ENCODE peak calls at places on chromosomes 1 and 21, in six cellular contexts. J, C, E, W, B and F are unnamed samples.

GRCh38 chr1:218433744-218434143 is 88.6 kb downstream of the TGFB2 start:
- DNase-seq in J (no peak), C (no peak), E (no peak), W (no peak), B (no peak), F (no peak)

GRCh38 chr1:233627376-233627775 is 13.5 kb downstream of the KCNK1 start:
- DNase-seq in J (no peak), C (no peak), E (no peak), W (no peak), B (no peak), F (no peak)

GRCh38 chr21:41622831-41623548 is 115.0 kb upstream of the TMPRSS2 start:
- DNase-seq in J (no peak), C (no peak), E (no peak), W (no peak), B (no peak), F (no peak)

GRCh38 chr21:44579056-44579832 is 1.2 kb downstream of the KRTAP10-5 start:
- DNase-seq in J (peak), C (no peak), E (no peak), W (no peak), B (peak), F (no peak)

GRCh38 chr1:155166373-155167165 is 6.5 kb downstream of the KRTCAP2 start:
- DNase-seq in J (peak), C (peak), E (peak), W (peak), B (peak), F (peak)

GRCh38 chr21:32940079-32941014 is 85.4 kb upstream of the OLIG2 start:
- DNase-seq in J (no peak), C (peak), E (peak), W (peak), B (peak), F (peak)

GRCh38 chr1:212167098-212167497 is 118.1 kb upstream of the PPP2R5A start:
- DNase-seq in J (no peak), C (no peak), E (peak), W (peak), B (no peak), F (no peak)

GRCh38 chr1:174969977-174970376 is 29.8 kb upstream of the CACYBP start:
- DNase-seq in J (no peak), C (no peak), E (no peak), W (no peak), B (no peak), F (no peak)

GRCh38 chr1:233143266-233143665 is 152.3 kb downstream of the PCNX2 start:
- DNase-seq in J (no peak), C (no peak), E (no peak), W (no peak), B (no peak), F (no peak)

GRCh38 chr21:31201548-31201947 is 142.5 kb downstream of the TIAM1 start:
- DNase-seq in J (no peak), C (peak), E (peak), W (peak), B (no peak), F (peak)

GRCh38 chr1:227892930-227893695 is 54.6 kb downstream of the WNT9A start:
- DNase-seq in J (peak), C (no peak), E (peak), W (no peak), B (peak), F (peak)

GRCh38 chr1:84299536-84300260 is 1.8 kb upstream of the SAMD13 start:
- DNase-seq in J (no peak), C (no peak), E (no peak), W (no peak), B (no peak), F (no peak)

GRCh38 chr1:205933672-205934618 is 9.3 kb downstream of the SLC26A9 start:
- DNase-seq in J (no peak), C (no peak), E (peak), W (peak), B (no peak), F (no peak)

GRCh38 chr1:110069302-110070281 is 880 bp downstream of the ALX3 start:
- DNase-seq in J (no peak), C (no peak), E (no peak), W (no peak), B (no peak), F (no peak)

GRCh38 chr1:83083589-83084224 is 915.2 kb downstream of the TTLL7 start:
- DNase-seq in J (no peak), C (no peak), E (no peak), W (no peak), B (no peak), F (no peak)

GRCh38 chr21:43359081-43359822 is 67.7 kb downstream of the SIK1 start:
- DNase-seq in J (no peak), C (no peak), E (no peak), W (no peak), B (no peak), F (no peak)

GRCh38 chr1:76843821-76844448 is 23.3 kb upstream of the ST6GALNAC5 start:
- DNase-seq in J (no peak), C (no peak), E (no peak), W (no peak), B (no peak), F (no peak)

GRCh38 chr1:174074757-174075156 is 52.6 kb upstream of the RC3H1 start:
- DNase-seq in J (no peak), C (no peak), E (no peak), W (peak), B (no peak), F (no peak)

GRCh38 chr1:221998781-221999180 is 256.9 kb upstream of the DUSP10 start:
- DNase-seq in J (no peak), C (no peak), E (no peak), W (no peak), B (no peak), F (no peak)

GRCh38 chr1:199859525-199859924 is 168.0 kb upstream of the NR5A2 start:
- DNase-seq in J (no peak), C (no peak), E (peak), W (peak), B (no peak), F (no peak)

GRCh38 chr21:42695324-42696025 is 42.1 kb downstream of the PDE9A start:
- DNase-seq in J (no peak), C (no peak), E (peak), W (no peak), B (no peak), F (no peak)

GRCh38 chr1:101438359-101438758 is 201.5 kb downstream of the S1PR1 start:
- DNase-seq in J (no peak), C (no peak), E (peak), W (no peak), B (no peak), F (peak)

GRCh38 chr1:150888727-150889126 is 1.8 kb downstream of the CTXND2 start:
- DNase-seq in J (no peak), C (no peak), E (no peak), W (no peak), B (no peak), F (no peak)

GRCh38 chr1:19488136-19488535 is 2.8 kb upstream of the CAPZB start:
- DNase-seq in J (no peak), C (no peak), E (no peak), W (peak), B (no peak), F (no peak)

GRCh38 chr1:92085727-92086126 is 5.6 kb downstream of the BTBD8 start:
- DNase-seq in J (no peak), C (no peak), E (no peak), W (peak), B (no peak), F (no peak)

GRCh38 chr21:38982096-38982495 is 176.4 kb downstream of the ETS2 start:
- DNase-seq in J (no peak), C (no peak), E (no peak), W (no peak), B (no peak), F (no peak)

GRCh38 chr1:9767964-9768668 is 55.6 kb downstream of the CLSTN1 start:
- DNase-seq in J (no peak), C (peak), E (no peak), W (peak), B (no peak), F (peak)

GRCh38 chr1:94236630-94237290 is 624 bp downstream of the ARHGAP29 start:
- DNase-seq in J (no peak), C (peak), E (no peak), W (no peak), B (no peak), F (peak)

GRCh38 chr1:195745170-195746009 is 862.9 kb downstream of the KCNT2 start:
- DNase-seq in J (no peak), C (no peak), E (no peak), W (no peak), B (no peak), F (no peak)

GRCh38 chr1:109050228-109050995 is 8.5 kb upstream of the WDR47 start:
- DNase-seq in J (no peak), C (no peak), E (no peak), W (no peak), B (peak), F (no peak)

GRCh38 chr1:28329395-28330153 is 734 bp downstream of the MED18 start:
- DNase-seq in J (no peak), C (peak), E (peak), W (peak), B (no peak), F (peak)

GRCh38 chr1:50369830-50370229 is 53.4 kb downstream of the DMRTA2 start:
- DNase-seq in J (no peak), C (no peak), E (no peak), W (peak), B (no peak), F (no peak)

GRCh38 chr1:20634065-20634593 is 871 bp downstream of the PINK1 start:
- DNase-seq in J (no peak), C (no peak), E (no peak), W (peak), B (no peak), F (no peak)

GRCh38 chr1:8663090-8663802 is 154.2 kb downstream of the RERE start:
- DNase-seq in J (no peak), C (no peak), E (no peak), W (no peak), B (no peak), F (no peak)

GRCh38 chr1:172855841-172856382 is 194.8 kb downstream of the TNFSF18 start:
- DNase-seq in J (no peak), C (no peak), E (no peak), W (no peak), B (no peak), F (no peak)

GRCh38 chr1:172849653-172850052 is 190.8 kb downstream of the FASLG start:
- DNase-seq in J (no peak), C (no peak), E (no peak), W (no peak), B (no peak), F (no peak)

GRCh38 chr1:172851077-172851476 is 192.2 kb downstream of the FASLG start:
- DNase-seq in J (no peak), C (no peak), E (no peak), W (no peak), B (no peak), F (no peak)

DNA sequence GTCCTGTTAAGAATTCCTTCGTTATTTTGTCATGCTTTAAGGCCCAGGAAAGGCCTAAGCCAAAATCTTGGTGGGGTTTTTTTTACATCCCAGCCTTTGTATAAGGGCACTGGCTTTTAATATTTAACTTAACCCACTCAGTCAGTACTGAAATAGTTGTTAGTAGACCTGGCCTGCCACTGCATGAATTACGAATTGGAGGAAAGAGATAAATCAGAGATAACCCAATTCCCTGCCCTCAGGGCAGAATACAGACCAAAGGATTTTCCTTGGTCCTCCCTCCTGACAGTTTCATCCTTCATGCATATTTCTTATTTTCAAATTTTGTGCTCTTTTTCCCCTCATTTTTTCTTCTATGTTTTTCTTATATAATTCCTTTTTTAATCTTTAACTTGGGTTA is 193.0 kb downstream of the FASLG start:
- DNase-seq in J (no peak), C (no peak), E (no peak), W (no peak), B (no peak), F (no peak)
- H3K4me3 ChIP-seq in J (no peak), C (no peak), E (no peak), W (no peak), B (no peak), F (no peak)

GRCh38 chr1:201828820-201829774 is at the start of gene IPO9:
- DNase-seq in J (no peak), C (peak), E (peak), W (peak), B (peak), F (peak)
- TF ChIP-seq POLR2A in J (peak), C (peak), E (no peak), W (peak), B (no peak), F (no peak)

DNA sequence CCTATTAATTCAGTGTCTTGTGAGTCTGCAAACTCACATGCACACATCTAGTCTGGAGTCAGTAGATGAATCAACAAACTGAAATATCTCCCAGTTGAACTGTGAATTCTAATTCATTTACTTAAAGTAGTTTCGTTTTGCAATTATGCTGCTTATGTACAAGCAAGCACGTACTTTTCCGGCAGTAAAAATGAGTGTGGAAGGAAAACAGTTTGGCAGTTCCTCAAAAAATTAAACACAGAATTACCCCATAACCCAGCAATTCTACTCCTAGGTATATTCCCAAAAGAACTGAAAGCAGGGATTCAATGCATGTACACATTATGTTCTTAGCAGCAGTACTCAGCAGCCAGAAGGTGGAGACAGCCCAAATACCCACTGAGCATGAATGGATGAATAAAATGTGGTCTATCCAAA is 49.3 kb downstream of the GNB1 start:
- DNase-seq in J (no peak), C (no peak), E (no peak), W (no peak), B (no peak), F (no peak)
- TF ChIP-seq CTCF in J (no peak), C (no peak), E (no peak), W (no peak), B (no peak), F (no peak)

GRCh38 chr1:213231795-213232231 is 180.8 kb downstream of the RPS6KC1 start:
- DNase-seq in J (no peak), C (no peak), E (no peak), W (no peak), B (no peak), F (no peak)
- H3K4me3 ChIP-seq in J (no peak), C (no peak), E (no peak), W (no peak), B (no peak), F (no peak)